ENCODE peak calls at places on chromosomes 3 and 15, in six cellular contexts. Z is MM.1S, R is gastrocnemius medialis, D is testis, Y is body of pancreas, G is IMR-90. Q is an unnamed sample.

GRCh38 chr3:137845161-137845560 is 81.0 kb downstream of the SOX14 start:
- DNase-seq in D (no peak), G (no peak), Y (no peak), Z (no peak), R (no peak), Q (no peak)

GRCh38 chr15:65132841-65133549 is 613 bp downstream of the PDCD7 start:
- DNase-seq in G (peak), Z (peak), R (no peak), Y (peak), D (peak), Q (peak)

GRCh38 chr3:46926871-46927717 is 49.5 kb downstream of the CCDC12 start:
- DNase-seq in R (no peak), D (peak), G (no peak), Z (peak), Y (peak), Q (no peak)

GRCh38 chr3:102016417-102016816 is 167.1 kb downstream of the NFKBIZ start:
- DNase-seq in D (no peak), Y (no peak), R (no peak), G (no peak), Z (no peak), Q (no peak)

GRCh38 chr3:94374439-94375161 is 311.7 kb downstream of the NSUN3 start:
- DNase-seq in R (no peak), D (no peak), Z (no peak), G (no peak), Y (no peak), Q (no peak)

GRCh38 chr15:84586641-84587160 is 14.1 kb upstream of the ZSCAN2 start:
- DNase-seq in R (no peak), D (no peak), Y (no peak), Z (no peak), G (peak), Q (peak)

GRCh38 chr3:159366476-159366875 is 564.6 kb downstream of the MFSD1 start:
- DNase-seq in G (no peak), R (no peak), Z (no peak), D (no peak), Y (no peak), Q (no peak)

GRCh38 chr15:67501836-67502461 is 19.0 kb upstream of the C15orf61 start:
- DNase-seq in D (no peak), R (no peak), G (no peak), Z (no peak), Y (peak), Q (no peak)

GRCh38 chr3:36362973-36363372 is 17.3 kb upstream of the STAC start:
- DNase-seq in Z (no peak), Y (peak), D (no peak), G (peak), R (no peak), Q (no peak)

GRCh38 chr3:13414040-13414729 is 5.9 kb downstream of the NUP210 start:
- DNase-seq in Y (peak), D (peak), G (no peak), R (no peak), Z (peak), Q (no peak)

GRCh38 chr3:184160456-184160855 is 5.3 kb downstream of the DVL3 start:
- DNase-seq in D (no peak), Z (no peak), G (peak), R (no peak), Y (no peak), Q (peak)

GRCh38 chr3:134601539-134602439 is 49.0 kb downstream of the KY start:
- DNase-seq in G (peak), D (peak), Z (no peak), R (no peak), Y (peak), Q (peak)

GRCh38 chr3:66592927-66593625 is 92.3 kb upstream of the LRIG1 start:
- DNase-seq in R (no peak), Z (no peak), G (peak), Y (no peak), D (no peak), Q (no peak)

GRCh38 chr3:105904683-105905320 is 36.0 kb upstream of the CBLB start:
- DNase-seq in G (peak), Y (no peak), Z (no peak), D (no peak), R (no peak), Q (no peak)

GRCh38 chr15:28182731-28183130 is 83.6 kb upstream of the OCA2 start:
- DNase-seq in Y (peak), Z (no peak), G (no peak), R (no peak), D (no peak), Q (no peak)

GRCh38 chr3:114128231-114128630 is 50.6 kb downstream of the DRD3 start:
- DNase-seq in D (no peak), G (peak), Z (no peak), Y (no peak), R (no peak), Q (peak)

GRCh38 chr3:133970916-133971315 is 58.8 kb downstream of the SLCO2A1 start:
- DNase-seq in Y (no peak), D (no peak), G (no peak), R (no peak), Z (no peak), Q (no peak)

DNA sequence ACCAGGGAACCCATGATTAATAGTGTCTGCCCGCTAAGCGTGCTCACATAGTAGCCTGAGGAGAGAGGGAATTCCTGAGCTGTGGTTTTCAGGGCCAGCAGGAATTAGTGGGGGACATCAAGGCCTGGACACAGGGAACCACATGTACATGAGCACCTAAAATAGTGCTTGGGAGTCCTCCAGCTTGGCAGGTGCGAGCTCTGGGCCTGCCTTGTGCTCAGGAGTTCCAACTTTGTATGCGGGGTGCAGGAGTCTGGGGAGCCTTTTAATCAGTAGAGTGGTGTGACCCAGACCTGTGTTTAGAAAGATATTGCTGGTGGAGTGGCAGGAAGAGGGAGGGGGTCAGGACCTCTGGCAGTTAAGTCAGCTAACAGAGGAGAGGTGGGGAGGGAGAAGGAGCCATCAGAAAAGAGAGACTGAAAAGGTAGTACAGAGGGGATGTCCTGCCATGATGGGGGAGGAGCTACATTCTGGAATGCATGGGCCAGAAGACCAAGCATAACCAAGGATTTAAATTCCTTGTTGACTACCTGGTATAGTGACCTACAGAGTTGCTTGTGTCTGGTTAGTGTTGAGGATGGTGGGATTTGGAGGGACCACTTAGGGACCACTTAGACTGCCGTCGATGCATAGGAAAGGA is 1.9 kb downstream of the DAG1 start:
- DNase-seq in R (peak), Z (no peak), G (no peak), D (no peak), Y (no peak), Q (no peak)
- H3K4me3 ChIP-seq in R (peak), Z (peak), G (no peak), D (no peak), Y (no peak), Q (peak)

GRCh38 chr15:55912982-55913381 is 80.4 kb downstream of the NEDD4 start:
- DNase-seq in Z (no peak), D (no peak), R (no peak), G (no peak), Y (no peak), Q (no peak)

GRCh38 chr15:55902975-55903374 is 90.4 kb downstream of the NEDD4 start:
- DNase-seq in Z (no peak), R (no peak), D (no peak), Y (no peak), G (peak), Q (no peak)

GRCh38 chr15:55909036-55909811 is 84.2 kb downstream of the NEDD4 start:
- DNase-seq in R (peak), G (peak), Y (no peak), Z (no peak), D (no peak), Q (peak)

GRCh38 chr15:55907797-55908196 is 85.6 kb downstream of the NEDD4 start:
- DNase-seq in Z (no peak), Y (no peak), R (peak), D (no peak), G (peak), Q (no peak)
- H3K4me3 ChIP-seq in Z (no peak), Y (no peak), R (peak), D (no peak), G (peak), Q (no peak)

GRCh38 chr15:85749261-85750151 is 45.2 kb downstream of the KLHL25 start:
- DNase-seq in Z (no peak), Y (no peak), G (peak), D (peak), R (peak), Q (no peak)

GRCh38 chr15:85748729-85749128 is 46.0 kb downstream of the KLHL25 start:
- DNase-seq in D (no peak), G (no peak), R (no peak), Z (no peak), Y (no peak), Q (no peak)

GRCh38 chr15:85750807-85751730 is 43.7 kb downstream of the KLHL25 start:
- DNase-seq in D (no peak), G (no peak), Y (no peak), R (no peak), Z (no peak), Q (peak)

GRCh38 chr15:85751731-85752421 is 42.8 kb downstream of the KLHL25 start:
- DNase-seq in D (no peak), Y (peak), R (no peak), G (no peak), Z (no peak), Q (no peak)

DNA sequence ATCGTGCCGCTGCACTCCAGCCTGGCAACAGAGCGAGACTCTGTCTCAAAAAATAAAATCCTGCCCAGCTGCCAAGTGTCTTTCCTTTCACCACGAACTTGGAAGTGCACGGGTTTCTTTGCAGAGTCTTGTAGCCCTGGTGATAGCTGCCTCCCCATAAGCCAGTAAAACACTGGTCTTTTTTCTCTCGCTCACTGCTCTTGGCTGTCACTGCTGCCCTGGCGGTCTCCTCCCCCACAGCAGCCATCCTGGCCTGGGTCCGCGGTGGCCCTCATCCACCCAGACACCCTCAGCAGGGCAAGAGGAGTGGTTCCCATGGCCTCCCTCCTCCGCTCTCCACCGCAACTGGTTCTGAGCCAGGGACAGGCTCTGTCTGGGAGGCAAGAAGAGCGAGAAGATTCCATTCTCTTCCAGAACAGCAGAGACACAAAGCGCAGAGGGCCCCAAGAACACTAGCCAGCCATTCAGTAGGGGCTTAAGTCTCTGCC is 44.4 kb downstream of the KLHL25 start:
- DNase-seq in Z (no peak), D (peak), Y (no peak), G (peak), R (peak), Q (peak)
- H3K4me3 ChIP-seq in Z (no peak), D (no peak), Y (no peak), G (no peak), R (peak), Q (no peak)

GRCh38 chr15:54839379-54839778 is 357.4 kb downstream of the RSL24D1 start:
- DNase-seq in Z (peak), G (no peak), R (no peak), D (no peak), Y (no peak), Q (no peak)

GRCh38 chr15:54836052-54836795 is 360.5 kb downstream of the RSL24D1 start:
- DNase-seq in Z (peak), R (no peak), G (no peak), D (no peak), Y (no peak), Q (no peak)

GRCh38 chr15:54841906-54842305 is 354.8 kb downstream of the RSL24D1 start:
- DNase-seq in G (no peak), R (no peak), D (no peak), Z (no peak), Y (no peak), Q (no peak)

GRCh38 chr15:54840999-54841398 is 355.7 kb downstream of the RSL24D1 start:
- DNase-seq in Y (no peak), Z (peak), R (no peak), G (no peak), D (no peak), Q (peak)
- H3K4me3 ChIP-seq in Y (no peak), Z (no peak), R (no peak), G (no peak), D (no peak), Q (no peak)

GRCh38 chr3:126288314-126288713 is 68.9 kb downstream of the KLF15 start:
- DNase-seq in Z (no peak), R (peak), D (peak), Y (peak), G (no peak), Q (no peak)
- H3K4me3 ChIP-seq in Z (no peak), R (peak), D (no peak), Y (no peak), G (no peak), Q (peak)